ENCODE peak calls at places on chromosomes 16 and 17, in seven cellular contexts. One of them, this sample, is unnamed.

GRCh38 chr17:7308625-7309433 is 1.4 kb downstream of the EIF5A start:
- DNase-seq in CD8-positive, alpha-beta memory T cell: peak
- DNase-seq in nephron progenitor cell: peak
- DNase-seq in effector CD4-positive, alpha-beta T cell: peak
- DNase-seq in activated gamma-delta T cell treated with Interleukin-2 at 50 U/mL for 16 hours: peak
- DNase-seq in uterus: peak
- DNase-seq in stimulated activated CD8-positive, alpha-beta memory T cell treated with anti-CD3 and anti-CD28 coated beads, Interleukin-2, amount 100 ng/mL, for 48 hours: peak
- DNase-seq in this sample: peak

GRCh38 chr16:66270333-66270927 is 96.1 kb upstream of the CDH5 start:
- DNase-seq in effector CD4-positive, alpha-beta T cell: peak
- DNase-seq in activated gamma-delta T cell treated with Interleukin-2 at 50 U/mL for 16 hours: peak
- DNase-seq in uterus: peak
- DNase-seq in stimulated activated CD8-positive, alpha-beta memory T cell treated with anti-CD3 and anti-CD28 coated beads, Interleukin-2, amount 100 ng/mL, for 48 hours: peak
- DNase-seq in CD8-positive, alpha-beta memory T cell: peak
- DNase-seq in nephron progenitor cell: peak
- DNase-seq in this sample: peak

GRCh38 chr17:29778936-29779811 is 150.9 kb downstream of the SSH2 start:
- DNase-seq in stimulated activated CD8-positive, alpha-beta memory T cell treated with anti-CD3 and anti-CD28 coated beads, Interleukin-2, amount 100 ng/mL, for 48 hours: peak
- DNase-seq in uterus: peak
- DNase-seq in nephron progenitor cell: peak
- DNase-seq in activated gamma-delta T cell treated with Interleukin-2 at 50 U/mL for 16 hours: peak
- DNase-seq in effector CD4-positive, alpha-beta T cell: peak
- DNase-seq in CD8-positive, alpha-beta memory T cell: peak
- DNase-seq in this sample: peak

GRCh38 chr17:72297326-72298115 is 176.7 kb downstream of the SOX9 start:
- DNase-seq in activated gamma-delta T cell treated with Interleukin-2 at 50 U/mL for 16 hours: no peak
- DNase-seq in CD8-positive, alpha-beta memory T cell: no peak
- DNase-seq in stimulated activated CD8-positive, alpha-beta memory T cell treated with anti-CD3 and anti-CD28 coated beads, Interleukin-2, amount 100 ng/mL, for 48 hours: no peak
- DNase-seq in nephron progenitor cell: no peak
- DNase-seq in effector CD4-positive, alpha-beta T cell: no peak
- DNase-seq in uterus: no peak
- DNase-seq in this sample: no peak

GRCh38 chr17:67608691-67609090 is 109.0 kb upstream of the NOL11 start:
- DNase-seq in uterus: no peak
- DNase-seq in activated gamma-delta T cell treated with Interleukin-2 at 50 U/mL for 16 hours: no peak
- DNase-seq in CD8-positive, alpha-beta memory T cell: no peak
- DNase-seq in effector CD4-positive, alpha-beta T cell: no peak
- DNase-seq in stimulated activated CD8-positive, alpha-beta memory T cell treated with anti-CD3 and anti-CD28 coated beads, Interleukin-2, amount 100 ng/mL, for 48 hours: no peak
- DNase-seq in nephron progenitor cell: no peak
- DNase-seq in this sample: no peak

GRCh38 chr17:31663576-31663975 is 195.5 kb downstream of the COPRS start:
- DNase-seq in uterus: no peak
- DNase-seq in CD8-positive, alpha-beta memory T cell: no peak
- DNase-seq in stimulated activated CD8-positive, alpha-beta memory T cell treated with anti-CD3 and anti-CD28 coated beads, Interleukin-2, amount 100 ng/mL, for 48 hours: no peak
- DNase-seq in activated gamma-delta T cell treated with Interleukin-2 at 50 U/mL for 16 hours: no peak
- DNase-seq in effector CD4-positive, alpha-beta T cell: no peak
- DNase-seq in nephron progenitor cell: no peak
- DNase-seq in this sample: no peak

GRCh38 chr16:30417447-30418349 is 10.3 kb downstream of the ZNF771 start:
- DNase-seq in effector CD4-positive, alpha-beta T cell: peak
- DNase-seq in nephron progenitor cell: peak
- DNase-seq in uterus: peak
- DNase-seq in CD8-positive, alpha-beta memory T cell: peak
- DNase-seq in activated gamma-delta T cell treated with Interleukin-2 at 50 U/mL for 16 hours: peak
- DNase-seq in stimulated activated CD8-positive, alpha-beta memory T cell treated with anti-CD3 and anti-CD28 coated beads, Interleukin-2, amount 100 ng/mL, for 48 hours: peak
- DNase-seq in this sample: peak

GRCh38 chr17:81926451-81927144 is 937 bp downstream of the MAFG start:
- DNase-seq in stimulated activated CD8-positive, alpha-beta memory T cell treated with anti-CD3 and anti-CD28 coated beads, Interleukin-2, amount 100 ng/mL, for 48 hours: peak
- DNase-seq in CD8-positive, alpha-beta memory T cell: peak
- DNase-seq in effector CD4-positive, alpha-beta T cell: peak
- DNase-seq in uterus: peak
- DNase-seq in activated gamma-delta T cell treated with Interleukin-2 at 50 U/mL for 16 hours: peak
- DNase-seq in nephron progenitor cell: peak
- DNase-seq in this sample: peak

GRCh38 chr16:6884002-6884401 is 448.6 kb upstream of the RBFOX1 start:
- DNase-seq in activated gamma-delta T cell treated with Interleukin-2 at 50 U/mL for 16 hours: no peak
- DNase-seq in stimulated activated CD8-positive, alpha-beta memory T cell treated with anti-CD3 and anti-CD28 coated beads, Interleukin-2, amount 100 ng/mL, for 48 hours: no peak
- DNase-seq in nephron progenitor cell: peak
- DNase-seq in CD8-positive, alpha-beta memory T cell: no peak
- DNase-seq in uterus: no peak
- DNase-seq in effector CD4-positive, alpha-beta T cell: no peak
- DNase-seq in this sample: no peak

GRCh38 chr17:79246226-79246794 is 171.7 kb downstream of the ENGASE start:
- DNase-seq in stimulated activated CD8-positive, alpha-beta memory T cell treated with anti-CD3 and anti-CD28 coated beads, Interleukin-2, amount 100 ng/mL, for 48 hours: no peak
- DNase-seq in effector CD4-positive, alpha-beta T cell: no peak
- DNase-seq in nephron progenitor cell: no peak
- DNase-seq in activated gamma-delta T cell treated with Interleukin-2 at 50 U/mL for 16 hours: no peak
- DNase-seq in CD8-positive, alpha-beta memory T cell: no peak
- DNase-seq in uterus: no peak
- DNase-seq in this sample: no peak

GRCh38 chr17:5055543-5055942 is 20.3 kb upstream of the SLC52A1 start:
- DNase-seq in stimulated activated CD8-positive, alpha-beta memory T cell treated with anti-CD3 and anti-CD28 coated beads, Interleukin-2, amount 100 ng/mL, for 48 hours: no peak
- DNase-seq in CD8-positive, alpha-beta memory T cell: no peak
- DNase-seq in activated gamma-delta T cell treated with Interleukin-2 at 50 U/mL for 16 hours: no peak
- DNase-seq in effector CD4-positive, alpha-beta T cell: no peak
- DNase-seq in nephron progenitor cell: no peak
- DNase-seq in uterus: no peak
- DNase-seq in this sample: no peak

GRCh38 chr16:84648595-84649510 is 542 bp downstream of the KLHL36 start:
- DNase-seq in uterus: peak
- DNase-seq in effector CD4-positive, alpha-beta T cell: peak
- DNase-seq in CD8-positive, alpha-beta memory T cell: peak
- DNase-seq in nephron progenitor cell: peak
- DNase-seq in stimulated activated CD8-positive, alpha-beta memory T cell treated with anti-CD3 and anti-CD28 coated beads, Interleukin-2, amount 100 ng/mL, for 48 hours: peak
- DNase-seq in activated gamma-delta T cell treated with Interleukin-2 at 50 U/mL for 16 hours: peak
- DNase-seq in this sample: peak

GRCh38 chr17:67025216-67025792 is 19.1 kb upstream of the CACNG1 start:
- DNase-seq in stimulated activated CD8-positive, alpha-beta memory T cell treated with anti-CD3 and anti-CD28 coated beads, Interleukin-2, amount 100 ng/mL, for 48 hours: no peak
- DNase-seq in uterus: no peak
- DNase-seq in activated gamma-delta T cell treated with Interleukin-2 at 50 U/mL for 16 hours: no peak
- DNase-seq in nephron progenitor cell: no peak
- DNase-seq in effector CD4-positive, alpha-beta T cell: no peak
- DNase-seq in CD8-positive, alpha-beta memory T cell: no peak
- DNase-seq in this sample: no peak

GRCh38 chr17:7141824-7142223 is 27.2 kb upstream of the ASGR2 start:
- DNase-seq in stimulated activated CD8-positive, alpha-beta memory T cell treated with anti-CD3 and anti-CD28 coated beads, Interleukin-2, amount 100 ng/mL, for 48 hours: no peak
- DNase-seq in activated gamma-delta T cell treated with Interleukin-2 at 50 U/mL for 16 hours: no peak
- DNase-seq in CD8-positive, alpha-beta memory T cell: no peak
- DNase-seq in nephron progenitor cell: no peak
- DNase-seq in effector CD4-positive, alpha-beta T cell: no peak
- DNase-seq in uterus: no peak
- DNase-seq in this sample: no peak

GRCh38 chr17:18247613-18248001 is 10.9 kb downstream of the FLII start:
- DNase-seq in activated gamma-delta T cell treated with Interleukin-2 at 50 U/mL for 16 hours: no peak
- DNase-seq in CD8-positive, alpha-beta memory T cell: no peak
- DNase-seq in uterus: peak
- DNase-seq in effector CD4-positive, alpha-beta T cell: no peak
- DNase-seq in stimulated activated CD8-positive, alpha-beta memory T cell treated with anti-CD3 and anti-CD28 coated beads, Interleukin-2, amount 100 ng/mL, for 48 hours: no peak
- DNase-seq in nephron progenitor cell: no peak
- DNase-seq in this sample: no peak

GRCh38 chr17:46732754-46733398 is 85.6 kb downstream of the WNT3 start:
- DNase-seq in CD8-positive, alpha-beta memory T cell: no peak
- DNase-seq in nephron progenitor cell: peak
- DNase-seq in uterus: no peak
- DNase-seq in activated gamma-delta T cell treated with Interleukin-2 at 50 U/mL for 16 hours: no peak
- DNase-seq in effector CD4-positive, alpha-beta T cell: no peak
- DNase-seq in stimulated activated CD8-positive, alpha-beta memory T cell treated with anti-CD3 and anti-CD28 coated beads, Interleukin-2, amount 100 ng/mL, for 48 hours: no peak
- DNase-seq in this sample: peak

GRCh38 chr17:69042308-69042707 is 18.4 kb downstream of the ABCA9 start:
- DNase-seq in CD8-positive, alpha-beta memory T cell: no peak
- DNase-seq in activated gamma-delta T cell treated with Interleukin-2 at 50 U/mL for 16 hours: no peak
- DNase-seq in nephron progenitor cell: no peak
- DNase-seq in stimulated activated CD8-positive, alpha-beta memory T cell treated with anti-CD3 and anti-CD28 coated beads, Interleukin-2, amount 100 ng/mL, for 48 hours: no peak
- DNase-seq in effector CD4-positive, alpha-beta T cell: no peak
- DNase-seq in uterus: no peak
- DNase-seq in this sample: no peak

GRCh38 chr16:1612320-1613111 is at the start of gene CRAMP1:
- DNase-seq in activated gamma-delta T cell treated with Interleukin-2 at 50 U/mL for 16 hours: no peak
- DNase-seq in uterus: peak
- DNase-seq in effector CD4-positive, alpha-beta T cell: no peak
- DNase-seq in CD8-positive, alpha-beta memory T cell: no peak
- DNase-seq in stimulated activated CD8-positive, alpha-beta memory T cell treated with anti-CD3 and anti-CD28 coated beads, Interleukin-2, amount 100 ng/mL, for 48 hours: no peak
- DNase-seq in nephron progenitor cell: peak
- DNase-seq in this sample: peak

GRCh38 chr17:61481421-61481820 is 29.2 kb downstream of the TBX4 start:
- DNase-seq in stimulated activated CD8-positive, alpha-beta memory T cell treated with anti-CD3 and anti-CD28 coated beads, Interleukin-2, amount 100 ng/mL, for 48 hours: no peak
- DNase-seq in CD8-positive, alpha-beta memory T cell: no peak
- DNase-seq in uterus: no peak
- DNase-seq in effector CD4-positive, alpha-beta T cell: no peak
- DNase-seq in activated gamma-delta T cell treated with Interleukin-2 at 50 U/mL for 16 hours: no peak
- DNase-seq in nephron progenitor cell: no peak
- DNase-seq in this sample: no peak

GRCh38 chr17:42118545-42118944 is 2.6 kb downstream of the KAT2A start:
- DNase-seq in nephron progenitor cell: no peak
- DNase-seq in uterus: no peak
- DNase-seq in CD8-positive, alpha-beta memory T cell: peak
- DNase-seq in activated gamma-delta T cell treated with Interleukin-2 at 50 U/mL for 16 hours: peak
- DNase-seq in effector CD4-positive, alpha-beta T cell: no peak
- DNase-seq in stimulated activated CD8-positive, alpha-beta memory T cell treated with anti-CD3 and anti-CD28 coated beads, Interleukin-2, amount 100 ng/mL, for 48 hours: peak
- DNase-seq in this sample: no peak

GRCh38 chr17:69607162-69607834 is 192.8 kb downstream of the MAP2K6 start:
- DNase-seq in stimulated activated CD8-positive, alpha-beta memory T cell treated with anti-CD3 and anti-CD28 coated beads, Interleukin-2, amount 100 ng/mL, for 48 hours: peak
- DNase-seq in effector CD4-positive, alpha-beta T cell: no peak
- DNase-seq in CD8-positive, alpha-beta memory T cell: no peak
- DNase-seq in nephron progenitor cell: peak
- DNase-seq in uterus: peak
- DNase-seq in activated gamma-delta T cell treated with Interleukin-2 at 50 U/mL for 16 hours: no peak
- DNase-seq in this sample: peak

This sample was measured in neural crest cell.